ENCODE peak calls at places on chromosome 18, in five cellular contexts. One of them, this sample, is unnamed.

GRCh38 chr18:10213526-10213925 is 240.9 kb upstream of the APCDD1 start:
- DNase-seq in HCT116: no peak
- DNase-seq in HepG2: no peak
- DNase-seq in SK-N-SH: no peak
- DNase-seq in GM12878: peak; percentile 41
- DNase-seq in this sample: no peak

GRCh38 chr18:23194969-23195957 is 60.0 kb downstream of the CABLES1 start:
- DNase-seq in HCT116: no peak
- DNase-seq in HepG2: no peak
- DNase-seq in SK-N-SH: no peak
- DNase-seq in GM12878: no peak
- DNase-seq in this sample: no peak

GRCh38 chr18:72830109-72830508 is 37.7 kb downstream of the NETO1 start:
- DNase-seq in HCT116: no peak
- DNase-seq in HepG2: no peak
- DNase-seq in SK-N-SH: no peak
- DNase-seq in GM12878: no peak
- DNase-seq in this sample: no peak

GRCh38 chr18:30134020-30134419 is 908.5 kb downstream of the DSC3 start:
- DNase-seq in HCT116: no peak
- DNase-seq in HepG2: no peak
- DNase-seq in SK-N-SH: no peak
- DNase-seq in GM12878: no peak
- DNase-seq in this sample: no peak

GRCh38 chr18:39453882-39454281 is 1888.3 kb upstream of the CELF4 start:
- DNase-seq in HCT116: no peak
- DNase-seq in HepG2: peak; percentile 30
- DNase-seq in SK-N-SH: no peak
- DNase-seq in GM12878: no peak
- DNase-seq in this sample: no peak

GRCh38 chr18:9323750-9324445 is 10.7 kb upstream of the TWSG1 start:
- DNase-seq in HCT116: no peak
- DNase-seq in HepG2: no peak
- DNase-seq in SK-N-SH: no peak
- DNase-seq in GM12878: no peak
- DNase-seq in this sample: no peak

GRCh38 chr18:55779461-55779710 is 191.4 kb upstream of the TCF4 start:
- DNase-seq in HCT116: no peak
- DNase-seq in HepG2: no peak
- DNase-seq in SK-N-SH: peak; percentile 64
- DNase-seq in GM12878: no peak
- DNase-seq in this sample: no peak

GRCh38 chr18:46273861-46274260 is 169.7 kb downstream of the HAUS1 start:
- DNase-seq in HCT116: no peak
- DNase-seq in HepG2: no peak
- DNase-seq in SK-N-SH: no peak
- DNase-seq in GM12878: no peak
- DNase-seq in this sample: no peak

GRCh38 chr18:58314284-58314683 is 270.3 kb downstream of the NEDD4L start:
- DNase-seq in HCT116: peak; percentile 53
- DNase-seq in HepG2: peak; percentile 65
- DNase-seq in SK-N-SH: no peak
- DNase-seq in GM12878: no peak
- DNase-seq in this sample: peak; percentile 20

GRCh38 chr18:46156124-46156745 is 52.0 kb downstream of the HAUS1 start:
- DNase-seq in HCT116: no peak
- DNase-seq in HepG2: no peak
- DNase-seq in SK-N-SH: no peak
- DNase-seq in GM12878: no peak
- DNase-seq in this sample: no peak

GRCh38 chr18:48658721-48659120 is 119.9 kb downstream of the CTIF start:
- DNase-seq in HCT116: no peak
- DNase-seq in HepG2: no peak
- DNase-seq in SK-N-SH: no peak
- DNase-seq in GM12878: no peak
- DNase-seq in this sample: no peak

GRCh38 chr18:48661421-48661820 is 122.6 kb downstream of the CTIF start:
- DNase-seq in HCT116: no peak
- DNase-seq in HepG2: no peak
- DNase-seq in SK-N-SH: peak; percentile 60
- DNase-seq in GM12878: no peak
- DNase-seq in this sample: no peak

GRCh38 chr18:48662021-48662661 is 123.3 kb downstream of the CTIF start:
- DNase-seq in HCT116: no peak
- DNase-seq in HepG2: peak; percentile 70
- DNase-seq in SK-N-SH: no peak
- DNase-seq in GM12878: no peak
- DNase-seq in this sample: no peak

GRCh38 chr18:48659188-48660009 is 120.6 kb downstream of the CTIF start:
- DNase-seq in HCT116: no peak
- DNase-seq in HepG2: no peak
- DNase-seq in SK-N-SH: no peak
- DNase-seq in GM12878: no peak
- DNase-seq in this sample: no peak

GRCh38 chr18:48660346-48661228 is 121.8 kb downstream of the CTIF start:
- DNase-seq in HCT116: no peak
- DNase-seq in HepG2: no peak
- DNase-seq in SK-N-SH: peak; percentile 65
- DNase-seq in GM12878: no peak
- DNase-seq in this sample: no peak
- TF ChIP-seq REST in HCT116: no peak
- TF ChIP-seq REST in HepG2: no peak
- TF ChIP-seq REST in SK-N-SH: no peak
- TF ChIP-seq REST in GM12878: no peak
- TF ChIP-seq REST in this sample: no peak

DNA sequence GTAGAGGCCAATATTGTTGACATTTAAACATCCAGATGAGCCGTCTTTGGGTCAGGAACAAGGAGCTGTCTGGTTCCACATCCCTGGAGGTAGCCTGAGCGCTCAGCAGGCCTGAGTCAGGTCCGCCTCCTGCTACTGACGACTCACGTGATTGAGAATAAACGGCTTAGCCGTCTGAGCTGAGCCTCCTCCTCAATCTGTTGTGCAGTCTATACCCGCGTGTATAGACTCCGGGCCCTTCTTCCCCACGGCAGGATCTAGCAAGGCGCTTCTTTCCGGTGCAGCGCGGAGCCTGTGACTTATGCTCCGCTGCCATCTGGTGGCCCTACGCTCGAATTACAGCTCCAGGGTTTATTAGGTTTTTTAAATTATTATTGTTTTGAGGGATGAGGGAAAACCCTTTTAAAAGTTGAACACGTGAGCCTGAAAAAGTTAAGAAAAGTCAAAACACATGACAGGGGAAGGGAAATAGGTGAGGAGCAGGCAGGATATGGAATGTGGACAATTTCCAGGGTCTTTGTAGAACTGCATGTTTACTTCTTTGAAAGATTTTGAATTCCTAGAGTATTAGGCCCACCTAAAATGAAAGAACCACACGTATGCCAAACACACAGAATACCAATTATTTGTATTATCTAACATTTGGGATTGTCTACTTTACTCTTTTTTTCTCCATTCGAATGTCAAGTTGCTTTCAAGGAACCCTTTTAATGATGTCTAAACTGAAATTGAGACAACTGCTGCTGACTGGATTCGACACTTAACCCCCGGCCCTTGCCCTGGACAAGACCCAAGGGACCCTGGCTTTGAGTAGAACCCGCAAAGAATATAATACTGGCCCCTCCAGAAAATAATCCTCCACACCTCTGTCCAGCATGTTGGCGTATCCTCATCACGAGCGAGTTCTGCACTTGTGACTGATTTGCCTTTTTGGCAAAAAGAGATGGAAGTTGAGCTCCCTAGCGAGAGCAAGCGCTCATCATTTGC is 112.4 kb upstream of the ZNF236 start:
- DNase-seq in HCT116: peak; percentile 52
- DNase-seq in HepG2: peak; percentile 33
- DNase-seq in SK-N-SH: peak; percentile 81
- DNase-seq in GM12878: peak; percentile 12
- DNase-seq in this sample: peak; percentile 52
- H3K9ac ChIP-seq in HCT116: no peak overlapping the region
- H3K9ac ChIP-seq in HepG2: no peak overlapping the region
- H3K9ac ChIP-seq in SK-N-SH: no peak overlapping the region
- H3K9ac ChIP-seq in GM12878: no peak overlapping the region
- H3K9ac ChIP-seq in this sample: no peak overlapping the region

GRCh38 chr18:31789409-31789808 is 28.7 kb upstream of the SLC25A52 start:
- DNase-seq in HCT116: no peak
- DNase-seq in HepG2: peak; percentile 28
- DNase-seq in SK-N-SH: no peak
- DNase-seq in GM12878: no peak
- DNase-seq in this sample: no peak
- TF ChIP-seq REST in HCT116: no peak
- TF ChIP-seq REST in HepG2: no peak
- TF ChIP-seq REST in SK-N-SH: no peak
- TF ChIP-seq REST in GM12878: no peak
- TF ChIP-seq REST in this sample: no peak

DNA sequence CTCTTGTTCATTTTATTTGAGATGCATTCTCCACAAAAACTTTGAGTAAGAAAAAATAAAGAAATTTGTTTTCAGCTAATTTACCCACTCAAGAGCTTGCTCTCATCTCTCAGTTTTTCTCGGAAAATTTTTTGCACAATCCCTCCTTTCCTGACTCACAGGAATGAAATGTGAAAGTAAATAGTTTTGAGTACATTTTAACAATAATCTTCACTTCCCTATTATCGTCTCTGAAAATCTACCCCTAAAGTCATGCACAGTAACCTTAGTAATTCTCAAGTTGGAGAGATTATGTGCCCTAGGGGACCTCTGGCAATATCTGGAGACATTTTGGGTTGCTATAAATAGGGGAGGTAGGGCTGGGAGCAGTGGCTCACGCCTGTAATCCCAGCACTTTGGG is 2.6 kb downstream of the CYB5A start:
- DNase-seq in HCT116: no peak
- DNase-seq in HepG2: no peak
- DNase-seq in SK-N-SH: no peak
- DNase-seq in GM12878: no peak
- DNase-seq in this sample: no peak
- H3K9ac ChIP-seq in HCT116: no peak overlapping the region
- H3K9ac ChIP-seq in HepG2: peak overlapping the region; percentile 87
- H3K9ac ChIP-seq in SK-N-SH: no peak overlapping the region
- H3K9ac ChIP-seq in GM12878: no peak overlapping the region
- H3K9ac ChIP-seq in this sample: no peak overlapping the region

DNA sequence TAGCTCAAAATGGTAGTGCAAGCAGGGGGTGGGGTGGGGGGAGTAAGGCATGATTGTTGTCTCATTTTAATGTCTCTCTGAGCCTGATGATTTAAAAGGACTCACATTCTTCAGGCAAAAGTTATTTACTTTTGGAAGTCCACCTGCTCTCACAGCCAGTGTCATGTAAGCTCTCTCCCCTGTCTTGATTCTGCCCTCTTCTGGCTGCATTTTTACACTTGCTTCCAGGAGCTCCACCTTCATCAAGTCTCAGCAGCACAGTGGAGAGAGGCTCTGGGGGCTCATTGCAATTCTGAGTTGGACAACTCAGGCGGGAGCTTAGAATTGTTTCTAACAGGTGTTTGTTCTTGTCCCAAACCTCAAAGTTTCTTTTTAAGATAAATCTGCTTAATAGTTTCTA is 39.2 kb downstream of the GNAL start:
- DNase-seq in HCT116: peak; percentile 8
- DNase-seq in HepG2: peak; percentile 14
- DNase-seq in SK-N-SH: no peak
- DNase-seq in GM12878: no peak
- DNase-seq in this sample: no peak
- TF ChIP-seq REST in HCT116: no peak
- TF ChIP-seq REST in HepG2: no peak
- TF ChIP-seq REST in SK-N-SH: no peak
- TF ChIP-seq REST in GM12878: no peak
- TF ChIP-seq REST in this sample: no peak